ENCODE peak calls at places on chromosomes 1 and 21, in ten cellular contexts. X is stimulated activated CD8-positive, alpha-beta memory T cell treated with anti-CD3 and anti-CD28 coated beads, Interleukin-7, amount 100 ng/mL, for 48 hours; F is GF-D8; E is T follicular helper cell; Y is activated naive CD4-positive, alpha-beta T cell; H is T-cell; J is SHP77; T is stimulated activated naive B cell treated with anti-CD40 and anti-IgM and Interleukin-4, amounts not matched to agents 10 μg/mL and 1 μg/mL and 100 μg/mL, for 72 hours; U is kidney glomerular epithelial cell; N is erythroblast. P is an unnamed sample.
A peak's percentile ranks its signal among the peaks of the same experiment; 100 is the strongest.

GRCh38 chr1:113811353-113811887 is 856 bp downstream of the RSBN1 start:
- DNase-seq in X (no peak), F (no peak), E (peak; percentile 19), Y (no peak), H (peak; percentile 4), J (no peak), T (no peak), U (peak; percentile 36), N (peak; percentile 85), P (no peak)

GRCh38 chr1:85330206-85330605 is 53.8 kb upstream of the BCL10 start:
- DNase-seq in X (no peak), F (no peak), E (no peak), Y (no peak), H (no peak), J (no peak), T (no peak), U (peak; percentile 67), N (no peak), P (no peak)

GRCh38 chr1:196608401-196609113 is at the start of gene KCNT2:
- DNase-seq in X (no peak), F (no peak), E (no peak), Y (no peak), H (no peak), J (peak; percentile 98), T (no peak), U (peak; percentile 34), N (peak; percentile 20), P (peak; percentile 89)

GRCh38 chr1:219988387-219988786 is 57.9 kb downstream of the EPRS1 start:
- DNase-seq in X (no peak), F (no peak), E (no peak), Y (no peak), H (no peak), J (no peak), T (no peak), U (no peak), N (no peak), P (no peak)

GRCh38 chr21:35508389-35508888 is 459.3 kb upstream of the RUNX1 start:
- DNase-seq in X (peak; percentile 20), F (peak; percentile 99), E (no peak), Y (no peak), H (no peak), J (no peak), T (no peak), U (no peak), N (peak; percentile 68), P (peak; percentile 74)

GRCh38 chr1:154407021-154407865 is 2.1 kb downstream of the IL6R start:
- DNase-seq in X (no peak), F (peak; percentile 9), E (no peak), Y (no peak), H (no peak), J (no peak), T (peak; percentile 73), U (no peak), N (no peak), P (no peak)

GRCh38 chr1:213692236-213692831 is 295.4 kb upstream of the PROX1 start:
- DNase-seq in X (no peak), F (no peak), E (no peak), Y (no peak), H (no peak), J (no peak), T (no peak), U (no peak), N (no peak), P (no peak)

GRCh38 chr1:64363616-64364015 is 106.3 kb upstream of the CACHD1 start:
- DNase-seq in X (no peak), F (no peak), E (no peak), Y (no peak), H (no peak), J (no peak), T (no peak), U (no peak), N (no peak), P (no peak)

GRCh38 chr1:43537423-43538142 is 6.9 kb downstream of the PTPRF start:
- DNase-seq in X (no peak), F (no peak), E (no peak), Y (no peak), H (no peak), J (no peak), T (no peak), U (no peak), N (no peak), P (no peak)

GRCh38 chr1:181430015-181430657 is 53.2 kb upstream of the CACNA1E start:
- DNase-seq in X (no peak), F (no peak), E (no peak), Y (no peak), H (no peak), J (no peak), T (no peak), U (no peak), N (no peak), P (no peak)

GRCh38 chr1:160618763-160619274 is 28.0 kb downstream of the SLAMF1 start:
- DNase-seq in X (no peak), F (no peak), E (no peak), Y (no peak), H (no peak), J (no peak), T (no peak), U (no peak), N (peak; percentile 57), P (no peak)

GRCh38 chr1:112527266-112528010 is 18.7 kb downstream of the WNT2B start:
- DNase-seq in X (no peak), F (no peak), E (no peak), Y (no peak), H (no peak), J (no peak), T (no peak), U (peak; percentile 84), N (no peak), P (no peak)

GRCh38 chr1:101444873-101445618 is 208.2 kb downstream of the S1PR1 start:
- DNase-seq in X (no peak), F (no peak), E (no peak), Y (no peak), H (no peak), J (no peak), T (no peak), U (no peak), N (no peak), P (no peak)

GRCh38 chr1:87092852-87093251 is 178.4 kb downstream of the HS2ST1 start:
- DNase-seq in X (no peak), F (no peak), E (no peak), Y (no peak), H (no peak), J (no peak), T (no peak), U (no peak), N (no peak), P (no peak)

GRCh38 chr1:197744979-197745378 is 30.3 kb downstream of the DENND1B start:
- DNase-seq in X (no peak), F (no peak), E (no peak), Y (no peak), H (no peak), J (no peak), T (no peak), U (no peak), N (no peak), P (no peak)

GRCh38 chr1:116956378-116956777 is 45.2 kb upstream of the CD101 start:
- DNase-seq in X (no peak), F (no peak), E (no peak), Y (no peak), H (no peak), J (peak; percentile 37), T (no peak), U (no peak), N (no peak), P (no peak)

GRCh38 chr1:19070197-19070651 is 113.7 kb upstream of the IFFO2 start:
- DNase-seq in X (no peak), F (no peak), E (no peak), Y (no peak), H (no peak), J (no peak), T (no peak), U (no peak), N (no peak), P (no peak)

GRCh38 chr21:43352568-43353281 is 74.2 kb downstream of the SIK1 start:
- DNase-seq in X (no peak), F (no peak), E (no peak), Y (no peak), H (no peak), J (no peak), T (peak; percentile 26), U (no peak), N (peak; percentile 24), P (peak; percentile 20)